ENCODE peak calls at places on chromosomes 16 and 17, in five cellular contexts. W, G, I, S and N are unnamed samples. For H3K4me1, the result is how much of the 10 kb centered on the place peaks cover.

GRCh38 chr17:73644145-73645049 is at the start of gene SDK2:
- DNase-seq in G (no peak), S (peak), W (peak), I (peak), N (peak)

GRCh38 chr17:80031691-80032480 is 3.8 kb downstream of the TBC1D16 start:
- DNase-seq in W (no peak), G (no peak), S (no peak), I (no peak), N (no peak)

GRCh38 chr16:2486645-2487516 is 12.0 kb downstream of the TBC1D24 start:
- DNase-seq in W (no peak), G (no peak), I (peak), S (peak), N (peak)

GRCh38 chr17:57925361-57925990 is 29.7 kb downstream of the CUEDC1 start:
- DNase-seq in S (no peak), G (no peak), I (peak), W (no peak), N (no peak)

GRCh38 chr17:55706808-55707773 is 15.6 kb downstream of the TMEM100 start:
- DNase-seq in G (no peak), S (no peak), I (peak), W (no peak), N (no peak)

GRCh38 chr17:2706911-2707510 is 4.6 kb downstream of the CLUH start:
- DNase-seq in I (no peak), S (no peak), W (no peak), G (peak), N (no peak)

GRCh38 chr17:10286324-10286723 is 86.5 kb downstream of the MYH13 start:
- DNase-seq in W (no peak), S (peak), G (no peak), I (no peak), N (no peak)

GRCh38 chr17:60390881-60391418 is 983 bp downstream of the USP32 start:
- DNase-seq in W (no peak), G (peak), I (peak), S (peak), N (peak)

GRCh38 chr16:57592591-57593003 is 35.8 kb upstream of the ADGRG1 start:
- DNase-seq in W (no peak), G (no peak), I (no peak), S (no peak), N (peak)

GRCh38 chr17:39867891-39868553 is at the start of gene ZPBP2:
- DNase-seq in I (no peak), S (peak), G (no peak), W (no peak), N (no peak)
- H3K4me1 ChIP-seq in I (under half), S (under half), G (under half), W (under half), N (under half)

GRCh38 chr16:4345439-4346204 is 5.5 kb downstream of the PAM16 start:
- DNase-seq in W (no peak), G (no peak), S (no peak), I (no peak), N (no peak)
- H3K4me1 ChIP-seq in W (under half), G (under half), S (under half), I (under half), N (under half)

DNA sequence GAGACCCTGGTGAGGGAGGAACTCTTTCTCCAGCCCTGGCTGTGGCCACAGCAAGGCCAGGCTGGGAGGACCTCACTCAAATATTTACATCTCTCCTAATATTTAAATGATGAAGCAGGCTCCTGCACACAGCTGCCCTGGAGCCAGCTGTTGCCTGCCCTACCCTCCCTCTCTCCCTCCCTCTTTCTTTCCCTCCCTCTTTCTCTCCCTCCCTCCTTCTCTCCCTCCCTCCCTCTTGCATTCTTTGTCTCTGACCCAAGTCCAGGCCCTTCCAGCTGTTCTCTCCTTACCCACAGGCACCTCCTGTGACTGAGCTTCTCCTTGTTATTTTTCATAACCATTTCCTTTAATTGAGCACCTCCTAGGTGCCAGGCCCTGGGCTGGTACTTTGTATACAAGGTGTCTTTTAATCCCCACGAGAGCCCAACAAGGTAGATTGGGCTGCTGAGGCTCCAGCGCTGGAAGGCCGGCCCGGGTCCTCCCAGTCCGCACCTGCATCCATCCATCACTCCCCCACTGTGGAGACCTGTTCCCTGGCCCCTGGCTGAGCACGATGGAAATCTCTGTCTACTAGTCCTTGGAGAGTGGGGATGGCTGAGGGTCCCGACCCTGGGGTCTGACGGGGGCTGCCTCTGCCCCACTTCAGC is 242.3 kb downstream of the SEC14L1 start:
- DNase-seq in S (peak), I (no peak), G (no peak), W (no peak), N (no peak)
- H3K4me1 ChIP-seq in S (under half), I (half or more), G (half or more), W (half or more), N (half or more)

DNA sequence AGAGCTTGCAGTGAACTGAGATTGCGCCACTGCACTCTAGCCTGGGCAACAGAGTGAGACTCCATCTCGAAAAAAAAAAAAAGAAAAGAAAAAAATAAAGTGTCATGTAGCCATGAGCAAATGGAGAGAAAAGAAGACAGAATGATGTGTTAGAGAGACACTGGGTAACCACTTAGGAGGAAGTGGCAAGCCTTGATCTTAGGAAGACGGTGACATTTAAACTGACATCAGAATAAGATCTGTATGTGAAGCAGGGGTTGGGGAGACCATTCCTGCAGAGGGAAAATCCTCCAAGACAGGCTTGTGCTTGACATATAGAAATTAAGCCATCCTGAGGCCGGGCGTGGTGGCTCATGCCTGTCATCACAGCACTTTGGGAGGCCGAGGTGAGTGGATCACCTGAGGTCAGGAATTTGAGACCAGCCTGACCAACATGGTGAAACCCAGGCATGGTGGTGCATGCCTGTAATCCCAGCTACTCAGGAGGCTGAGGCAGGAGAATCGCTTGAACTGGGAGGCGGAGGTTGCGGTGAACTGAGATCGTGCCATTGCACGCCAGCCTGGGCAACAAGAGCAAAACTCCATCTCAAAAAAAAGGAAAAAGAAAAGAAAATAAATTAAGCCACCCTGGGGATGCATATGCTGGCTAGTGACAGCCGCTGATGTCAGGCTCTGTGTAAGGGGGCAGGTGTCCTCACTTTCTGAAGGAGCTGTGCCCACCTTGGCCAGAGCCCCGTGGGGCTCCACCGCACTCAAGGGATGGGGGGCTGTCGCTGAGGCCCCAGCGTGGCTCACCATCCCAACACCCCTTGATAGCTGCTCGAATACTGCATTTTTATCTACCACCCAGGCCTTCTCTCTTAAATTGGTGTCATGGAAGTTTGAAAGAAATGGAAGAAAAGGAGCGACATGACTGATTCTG is 13.1 kb upstream of the CYB5B start:
- DNase-seq in S (no peak), I (no peak), G (no peak), W (no peak), N (no peak)
- H3K4me1 ChIP-seq in S (under half), I (under half), G (under half), W (under half), N (under half)

GRCh38 chr17:50144346-50144745 is 6.1 kb downstream of the PPP1R9B start:
- DNase-seq in I (no peak), G (no peak), W (no peak), S (no peak), N (no peak)

GRCh38 chr17:50146927-50147640 is 3.4 kb downstream of the PPP1R9B start:
- DNase-seq in W (no peak), S (peak), G (no peak), I (no peak), N (no peak)

GRCh38 chr17:50144845-50145531 is 5.5 kb downstream of the PPP1R9B start:
- DNase-seq in G (peak), I (no peak), S (no peak), W (peak), N (peak)

GRCh38 chr17:50146230-50146926 is 4.1 kb downstream of the PPP1R9B start:
- DNase-seq in W (no peak), S (no peak), I (no peak), G (no peak), N (no peak)

GRCh38 chr17:50145532-50146229 is 4.8 kb downstream of the PPP1R9B start:
- DNase-seq in S (no peak), I (no peak), G (no peak), W (no peak), N (no peak)
- H3K4me1 ChIP-seq in S (under half), I (under half), G (under half), W (under half), N (half or more)